ENCODE peak calls at places on chromosomes 11 and 22, in four cellular contexts. One of them, this sample, is unnamed.

GRCh38 chr11:14094481-14095037 is 132.0 kb downstream of the SPON1 start:
- DNase-seq in H1: no peak
- DNase-seq in GM12878: no peak
- DNase-seq in K562: no peak
- DNase-seq in this sample: no peak

GRCh38 chr11:19241260-19242183 is 777 bp upstream of the E2F8 start:
- DNase-seq in H1: no peak
- DNase-seq in GM12878: no peak
- DNase-seq in K562: peak; percentile 81
- DNase-seq in this sample: no peak

GRCh38 chr11:45461514-45461913 is 175.4 kb upstream of the SYT13 start:
- DNase-seq in H1: no peak
- DNase-seq in GM12878: no peak
- DNase-seq in K562: no peak
- DNase-seq in this sample: no peak

GRCh38 chr11:47406896-47407745 is 1.3 kb upstream of the SLC39A13 start:
- DNase-seq in H1: no peak
- DNase-seq in GM12878: no peak
- DNase-seq in K562: no peak
- DNase-seq in this sample: no peak

GRCh38 chr22:49862408-49862776 is 8.7 kb downstream of the ZBED4 start:
- DNase-seq in H1: no peak
- DNase-seq in GM12878: no peak
- DNase-seq in K562: no peak
- DNase-seq in this sample: no peak

GRCh38 chr22:11627436-11627797 is 3900.6 kb upstream of the OR11H1 start:
- DNase-seq in H1: no peak
- DNase-seq in GM12878: no peak
- DNase-seq in K562: no peak
- DNase-seq in this sample: no peak

GRCh38 chr22:50498322-50498861 is 9.1 kb downstream of the LMF2 start:
- DNase-seq in H1: peak; percentile 56
- DNase-seq in GM12878: no peak
- DNase-seq in K562: peak; percentile 60
- DNase-seq in this sample: peak; percentile 80

GRCh38 chr11:101126551-101127347 is 2.9 kb downstream of the PGR start:
- DNase-seq in H1: peak; percentile 2
- DNase-seq in GM12878: no peak
- DNase-seq in K562: peak; percentile 17
- DNase-seq in this sample: no peak

GRCh38 chr11:48103621-48104561 is 112.7 kb upstream of the OR4B1 start:
- DNase-seq in H1: no peak
- DNase-seq in GM12878: no peak
- DNase-seq in K562: no peak
- DNase-seq in this sample: peak; percentile 29

GRCh38 chr11:132126973-132127900 is 756.8 kb downstream of the NTM start:
- DNase-seq in H1: no peak
- DNase-seq in GM12878: no peak
- DNase-seq in K562: no peak
- DNase-seq in this sample: peak; percentile 3

GRCh38 chr11:22730319-22730718 is 63.9 kb downstream of the GAS2 start:
- DNase-seq in H1: no peak
- DNase-seq in GM12878: no peak
- DNase-seq in K562: no peak
- DNase-seq in this sample: peak; percentile 59

GRCh38 chr22:29030016-29030617 is 31.5 kb downstream of the C22orf31 start:
- DNase-seq in H1: no peak
- DNase-seq in GM12878: no peak
- DNase-seq in K562: no peak
- DNase-seq in this sample: peak; percentile 72

GRCh38 chr22:41888638-41889200 is 26.2 kb downstream of the SHISA8 start:
- DNase-seq in H1: no peak
- DNase-seq in GM12878: no peak
- DNase-seq in K562: no peak
- DNase-seq in this sample: no peak

GRCh38 chr22:23542933-23543332 is 37.2 kb downstream of the IGLL1 start:
- DNase-seq in H1: no peak
- DNase-seq in GM12878: no peak
- DNase-seq in K562: no peak
- DNase-seq in this sample: no peak

GRCh38 chr11:69646493-69647201 is 5.7 kb downstream of the CCND1 start:
- DNase-seq in H1: no peak
- DNase-seq in GM12878: no peak
- DNase-seq in K562: no peak
- DNase-seq in this sample: no peak

GRCh38 chr11:108368134-108368533 is 99.2 kb downstream of the C11orf65 start:
- DNase-seq in H1: no peak
- DNase-seq in GM12878: no peak
- DNase-seq in K562: no peak
- DNase-seq in this sample: no peak

GRCh38 chr11:108788565-108789199 is 123.8 kb downstream of the DDX10 start:
- DNase-seq in H1: no peak
- DNase-seq in GM12878: no peak
- DNase-seq in K562: no peak
- DNase-seq in this sample: peak; percentile 25

GRCh38 chr11:76918941-76919386 is 58.2 kb downstream of the ACER3 start:
- DNase-seq in H1: no peak
- DNase-seq in GM12878: peak; percentile 19
- DNase-seq in K562: peak; percentile 30
- DNase-seq in this sample: peak; percentile 58

DNA sequence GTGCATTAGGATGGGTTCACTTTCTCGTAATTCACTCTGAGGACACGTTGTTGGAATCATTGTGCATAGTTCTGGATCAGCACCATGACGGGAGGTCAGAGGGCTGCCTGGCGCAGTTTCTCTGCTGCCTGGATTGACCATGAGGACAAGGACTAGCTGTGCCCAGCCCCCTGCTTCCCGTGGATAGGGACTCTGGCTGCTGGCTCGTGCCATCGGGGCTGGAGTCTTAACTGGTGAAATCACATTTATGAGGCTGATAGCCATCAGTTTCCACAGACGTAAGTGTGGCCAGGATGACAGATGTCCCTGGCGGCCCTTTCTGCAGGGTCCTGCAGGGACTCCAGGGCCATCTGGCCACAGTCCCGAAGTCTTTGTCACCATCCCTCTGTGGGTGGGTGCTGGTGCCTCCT is 24.1 kb upstream of the GRAMD4 start:
- DNase-seq in H1: no peak
- DNase-seq in GM12878: no peak
- DNase-seq in K562: no peak
- DNase-seq in this sample: no peak
- TF ChIP-seq CBX5 in H1: no peak
- TF ChIP-seq CBX5 in GM12878: no peak
- TF ChIP-seq CBX5 in K562: no peak
- TF ChIP-seq CBX5 in this sample: no peak

GRCh38 chr22:39149915-39150847 is 2.3 kb downstream of the CBX7 start:
- DNase-seq in H1: no peak
- DNase-seq in GM12878: no peak
- DNase-seq in K562: no peak
- DNase-seq in this sample: peak; percentile 31
- TF ChIP-seq CBX5 in H1: no peak
- TF ChIP-seq CBX5 in GM12878: no peak
- TF ChIP-seq CBX5 in K562: no peak
- TF ChIP-seq CBX5 in this sample: no peak

GRCh38 chr11:64164392-64165312 is 1.3 kb downstream of the MACROD1 start:
- DNase-seq in H1: no peak
- DNase-seq in GM12878: no peak
- DNase-seq in K562: no peak
- DNase-seq in this sample: peak; percentile 13
- TF ChIP-seq CBX5 in H1: no peak
- TF ChIP-seq CBX5 in GM12878: no peak
- TF ChIP-seq CBX5 in K562: no peak
- TF ChIP-seq CBX5 in this sample: no peak

GRCh38 chr11:102429691-102430090 is 22.9 kb downstream of the TMEM123 start:
- DNase-seq in H1: no peak
- DNase-seq in GM12878: no peak
- DNase-seq in K562: no peak
- DNase-seq in this sample: no peak
- TF ChIP-seq CBX5 in H1: no peak
- TF ChIP-seq CBX5 in GM12878: no peak
- TF ChIP-seq CBX5 in K562: no peak
- TF ChIP-seq CBX5 in this sample: no peak

This sample was measured in HepG2.